ENCODE peak calls at places on chromosome 1, in eight cellular contexts. H is HFF-Myc; F is IMR-90; E is activated CD4-positive, alpha-beta T cell treated with anti-CD3 and anti-CD28 coated beads, Interleukin-2, amount 50 U/mL, for 1 hour; P is central memory CD4-positive, alpha-beta T cell; I is Daoy; Q is fibroblast of mammary gland; U is aorta. K is an unnamed sample.

GRCh38 chr1:93579891-93580290 is 101.7 kb downstream of the BCAR3 start:
- DNase-seq in H (peak), F (peak), E (no peak), P (no peak), I (peak), Q (peak), U (peak), K (peak)

GRCh38 chr1:43207229-43207853 is 35.2 kb downstream of the CFAP57 start:
- DNase-seq in H (no peak), F (peak), E (no peak), P (no peak), I (peak), Q (no peak), U (no peak), K (peak)

GRCh38 chr1:221740941-221741363 is 937 bp downstream of the DUSP10 start:
- DNase-seq in H (no peak), F (peak), E (peak), P (peak), I (no peak), Q (peak), U (peak), K (no peak)

GRCh38 chr1:209831615-209832014 is 3.8 kb downstream of the UTP25 start:
- DNase-seq in H (no peak), F (peak), E (no peak), P (no peak), I (no peak), Q (peak), U (no peak), K (no peak)

GRCh38 chr1:157357111-157357510 is 195.2 kb downstream of the FCRL5 start:
- DNase-seq in H (no peak), F (no peak), E (no peak), P (no peak), I (no peak), Q (no peak), U (no peak), K (no peak)

GRCh38 chr1:53982034-53982761 is 35.8 kb downstream of the LDLRAD1 start:
- DNase-seq in H (peak), F (peak), E (no peak), P (no peak), I (peak), Q (peak), U (peak), K (peak)

GRCh38 chr1:7705048-7705907 is 65.8 kb upstream of the VAMP3 start:
- DNase-seq in H (no peak), F (no peak), E (peak), P (peak), I (peak), Q (no peak), U (peak), K (no peak)

GRCh38 chr1:47894718-47895393 is 102.3 kb downstream of the TRABD2B start:
- DNase-seq in H (no peak), F (peak), E (no peak), P (no peak), I (peak), Q (peak), U (no peak), K (peak)

GRCh38 chr1:65267291-65268087 is 41.9 kb upstream of the DNAJC6 start:
- DNase-seq in H (no peak), F (no peak), E (no peak), P (no peak), I (no peak), Q (no peak), U (no peak), K (no peak)

GRCh38 chr1:162023547-162024501 is at the start of gene OLFML2B:
- DNase-seq in H (peak), F (peak), E (peak), P (peak), I (peak), Q (peak), U (peak), K (peak)

GRCh38 chr1:11730429-11730861 is 5.5 kb upstream of the AGTRAP start:
- DNase-seq in H (no peak), F (peak), E (no peak), P (peak), I (peak), Q (no peak), U (no peak), K (peak)

GRCh38 chr1:182147136-182147815 is 85.8 kb upstream of the ZNF648 start:
- DNase-seq in H (no peak), F (no peak), E (no peak), P (no peak), I (no peak), Q (peak), U (peak), K (peak)

GRCh38 chr1:11384170-11384554 is 94.8 kb upstream of the DISP3 start:
- DNase-seq in H (peak), F (peak), E (no peak), P (no peak), I (peak), Q (peak), U (no peak), K (peak)

K was measured in amniotic epithelial cell.